ENCODE peak calls at places on chromosomes 5 and 9, in five cellular contexts. One of them, this sample, is unnamed.

GRCh38 chr5:60507687-60508086 is 192.3 kb downstream of the DEPDC1B start:
- DNase-seq in GM12878: no peak
- DNase-seq in HepG2: no peak
- DNase-seq in NT2/D1: no peak
- DNase-seq in K562: no peak
- DNase-seq in this sample: no peak

GRCh38 chr9:127175319-127175715 is 52.9 kb upstream of the ANGPTL2 start:
- DNase-seq in GM12878: no peak
- DNase-seq in HepG2: no peak
- DNase-seq in K562: no peak
- DNase-seq in NT2/D1: no peak
- DNase-seq in this sample: no peak

GRCh38 chr9:121267689-121268597 is at the start of gene GSN:
- DNase-seq in HepG2: peak
- DNase-seq in K562: peak
- DNase-seq in NT2/D1: no peak
- DNase-seq in GM12878: no peak
- DNase-seq in this sample: no peak

GRCh38 chr9:113536166-113536482 is 72.6 kb downstream of the RGS3 start:
- DNase-seq in GM12878: no peak
- DNase-seq in NT2/D1: no peak
- DNase-seq in HepG2: no peak
- DNase-seq in K562: no peak
- DNase-seq in this sample: no peak

GRCh38 chr9:127084071-127085039 is 38.1 kb downstream of the ANGPTL2 start:
- DNase-seq in K562: no peak
- DNase-seq in GM12878: no peak
- DNase-seq in HepG2: no peak
- DNase-seq in NT2/D1: no peak
- DNase-seq in this sample: no peak

GRCh38 chr5:53130206-53130605 is 20.6 kb upstream of the MOCS2 start:
- DNase-seq in GM12878: no peak
- DNase-seq in HepG2: no peak
- DNase-seq in K562: no peak
- DNase-seq in NT2/D1: no peak
- DNase-seq in this sample: no peak

GRCh38 chr5:78908173-78908901 is 76.8 kb downstream of the ARSB start:
- DNase-seq in NT2/D1: no peak
- DNase-seq in HepG2: no peak
- DNase-seq in GM12878: no peak
- DNase-seq in K562: no peak
- DNase-seq in this sample: no peak

GRCh38 chr9:126205260-126205659 is 121.4 kb upstream of the MVB12B start:
- DNase-seq in GM12878: no peak
- DNase-seq in HepG2: no peak
- DNase-seq in K562: no peak
- DNase-seq in NT2/D1: no peak
- DNase-seq in this sample: no peak

GRCh38 chr5:139150359-139150999 is 47.7 kb downstream of the SIL1 start:
- DNase-seq in HepG2: no peak
- DNase-seq in K562: no peak
- DNase-seq in GM12878: no peak
- DNase-seq in NT2/D1: no peak
- DNase-seq in this sample: no peak

GRCh38 chr5:147892696-147893296 is 13.5 kb downstream of the C5orf46 start:
- DNase-seq in NT2/D1: no peak
- DNase-seq in GM12878: no peak
- DNase-seq in HepG2: no peak
- DNase-seq in K562: no peak
- DNase-seq in this sample: peak

GRCh38 chr5:566636-567309 is 42.5 kb upstream of the SLC9A3 start:
- DNase-seq in NT2/D1: no peak
- DNase-seq in K562: no peak
- DNase-seq in HepG2: no peak
- DNase-seq in GM12878: no peak
- DNase-seq in this sample: no peak

GRCh38 chr5:154654484-154655375 is 100.4 kb upstream of the LARP1 start:
- DNase-seq in K562: peak
- DNase-seq in HepG2: no peak
- DNase-seq in GM12878: no peak
- DNase-seq in NT2/D1: no peak
- DNase-seq in this sample: no peak

GRCh38 chr5:82244854-82245635 is 33.1 kb downstream of the RPS23 start:
- DNase-seq in HepG2: peak
- DNase-seq in NT2/D1: no peak
- DNase-seq in GM12878: no peak
- DNase-seq in K562: no peak
- DNase-seq in this sample: no peak

GRCh38 chr5:138805096-138805495 is 51.9 kb downstream of the CTNNA1 start:
- DNase-seq in K562: no peak
- DNase-seq in NT2/D1: no peak
- DNase-seq in GM12878: no peak
- DNase-seq in HepG2: no peak
- DNase-seq in this sample: no peak

GRCh38 chr9:105436753-105437152 is 11.1 kb upstream of the FSD1L start:
- DNase-seq in NT2/D1: no peak
- DNase-seq in K562: no peak
- DNase-seq in GM12878: no peak
- DNase-seq in HepG2: no peak
- DNase-seq in this sample: no peak

GRCh38 chr9:83220737-83221136 is 157.8 kb upstream of the RASEF start:
- DNase-seq in NT2/D1: no peak
- DNase-seq in K562: no peak
- DNase-seq in HepG2: peak
- DNase-seq in GM12878: peak
- DNase-seq in this sample: no peak

GRCh38 chr5:115414406-115415142 is 118.1 kb upstream of the CCDC112 start:
- DNase-seq in K562: no peak
- DNase-seq in GM12878: no peak
- DNase-seq in NT2/D1: no peak
- DNase-seq in HepG2: no peak
- DNase-seq in this sample: no peak

GRCh38 chr9:91734371-91734981 is 215.6 kb downstream of the ROR2 start:
- DNase-seq in K562: peak
- DNase-seq in NT2/D1: peak
- DNase-seq in HepG2: peak
- DNase-seq in GM12878: no peak
- DNase-seq in this sample: peak

GRCh38 chr9:133114886-133115603 is 6.0 kb downstream of the RALGDS start:
- DNase-seq in NT2/D1: no peak
- DNase-seq in HepG2: no peak
- DNase-seq in K562: no peak
- DNase-seq in GM12878: no peak
- DNase-seq in this sample: no peak

GRCh38 chr9:5854032-5854792 is 21.3 kb upstream of the ERMP1 start:
- DNase-seq in GM12878: no peak
- DNase-seq in NT2/D1: no peak
- DNase-seq in HepG2: no peak
- DNase-seq in K562: no peak
- DNase-seq in this sample: no peak

GRCh38 chr5:149309354-149309753 is 35.9 kb upstream of the GRPEL2 start:
- DNase-seq in NT2/D1: no peak
- DNase-seq in GM12878: no peak
- DNase-seq in HepG2: no peak
- DNase-seq in K562: no peak
- DNase-seq in this sample: no peak

GRCh38 chr5:38479315-38479904 is 77.0 kb downstream of the LIFR start:
- DNase-seq in K562: no peak
- DNase-seq in HepG2: no peak
- DNase-seq in GM12878: no peak
- DNase-seq in NT2/D1: no peak
- DNase-seq in this sample: no peak

GRCh38 chr5:179137643-179138567 is 77.7 kb downstream of the ZNF354C start:
- DNase-seq in HepG2: no peak
- DNase-seq in GM12878: no peak
- DNase-seq in K562: no peak
- DNase-seq in NT2/D1: no peak
- DNase-seq in this sample: no peak

GRCh38 chr5:124477002-124477546 is 269.4 kb downstream of the ZNF608 start:
- DNase-seq in GM12878: no peak
- DNase-seq in HepG2: no peak
- DNase-seq in NT2/D1: peak
- DNase-seq in K562: no peak
- DNase-seq in this sample: no peak
- TF ChIP-seq ZNF274 in GM12878: no peak
- TF ChIP-seq ZNF274 in HepG2: no peak
- TF ChIP-seq ZNF274 in NT2/D1: no peak
- TF ChIP-seq ZNF274 in K562: no peak
- TF ChIP-seq ZNF274 in this sample: no peak

GRCh38 chr9:87285183-87285582 is 212.5 kb upstream of the DAPK1 start:
- DNase-seq in GM12878: no peak
- DNase-seq in K562: no peak
- DNase-seq in HepG2: no peak
- DNase-seq in NT2/D1: no peak
- DNase-seq in this sample: no peak
- TF ChIP-seq ZNF274 in GM12878: no peak
- TF ChIP-seq ZNF274 in K562: no peak
- TF ChIP-seq ZNF274 in HepG2: no peak
- TF ChIP-seq ZNF274 in NT2/D1: no peak
- TF ChIP-seq ZNF274 in this sample: no peak

GRCh38 chr5:30667293-30667692 is 526.2 kb upstream of the CDH6 start:
- DNase-seq in HepG2: no peak
- DNase-seq in K562: no peak
- DNase-seq in NT2/D1: no peak
- DNase-seq in GM12878: no peak
- DNase-seq in this sample: no peak
- TF ChIP-seq ZNF274 in HepG2: no peak
- TF ChIP-seq ZNF274 in K562: no peak
- TF ChIP-seq ZNF274 in NT2/D1: no peak
- TF ChIP-seq ZNF274 in GM12878: no peak
- TF ChIP-seq ZNF274 in this sample: no peak

GRCh38 chr5:24141046-24141445 is 503.7 kb downstream of the CDH10 start:
- DNase-seq in NT2/D1: no peak
- DNase-seq in GM12878: no peak
- DNase-seq in K562: no peak
- DNase-seq in HepG2: no peak
- DNase-seq in this sample: no peak

DNA sequence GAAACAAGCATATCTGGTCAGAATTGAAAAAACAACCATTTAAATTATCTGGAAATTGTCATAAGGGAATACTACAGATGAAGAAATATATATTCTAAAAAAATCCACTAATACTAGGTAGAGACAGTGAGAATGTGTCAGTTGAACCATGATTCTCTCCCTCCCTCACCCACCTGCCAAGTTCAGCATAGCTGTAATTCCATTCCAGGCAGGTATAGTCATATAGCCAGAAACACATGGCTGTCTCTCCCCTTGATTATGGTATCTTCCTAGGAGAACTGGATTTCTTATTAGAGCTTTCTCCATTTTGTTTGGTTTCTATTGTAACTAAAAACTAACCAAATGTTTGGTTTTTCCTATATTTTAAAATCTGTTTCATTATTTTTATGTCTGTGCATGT is 509.2 kb downstream of the CDH10 start:
- DNase-seq in GM12878: no peak
- DNase-seq in NT2/D1: no peak
- DNase-seq in K562: no peak
- DNase-seq in HepG2: no peak
- DNase-seq in this sample: no peak
- TF ChIP-seq ZNF274 in GM12878: no peak
- TF ChIP-seq ZNF274 in NT2/D1: no peak
- TF ChIP-seq ZNF274 in K562: no peak
- TF ChIP-seq ZNF274 in HepG2: no peak
- TF ChIP-seq ZNF274 in this sample: no peak

DNA sequence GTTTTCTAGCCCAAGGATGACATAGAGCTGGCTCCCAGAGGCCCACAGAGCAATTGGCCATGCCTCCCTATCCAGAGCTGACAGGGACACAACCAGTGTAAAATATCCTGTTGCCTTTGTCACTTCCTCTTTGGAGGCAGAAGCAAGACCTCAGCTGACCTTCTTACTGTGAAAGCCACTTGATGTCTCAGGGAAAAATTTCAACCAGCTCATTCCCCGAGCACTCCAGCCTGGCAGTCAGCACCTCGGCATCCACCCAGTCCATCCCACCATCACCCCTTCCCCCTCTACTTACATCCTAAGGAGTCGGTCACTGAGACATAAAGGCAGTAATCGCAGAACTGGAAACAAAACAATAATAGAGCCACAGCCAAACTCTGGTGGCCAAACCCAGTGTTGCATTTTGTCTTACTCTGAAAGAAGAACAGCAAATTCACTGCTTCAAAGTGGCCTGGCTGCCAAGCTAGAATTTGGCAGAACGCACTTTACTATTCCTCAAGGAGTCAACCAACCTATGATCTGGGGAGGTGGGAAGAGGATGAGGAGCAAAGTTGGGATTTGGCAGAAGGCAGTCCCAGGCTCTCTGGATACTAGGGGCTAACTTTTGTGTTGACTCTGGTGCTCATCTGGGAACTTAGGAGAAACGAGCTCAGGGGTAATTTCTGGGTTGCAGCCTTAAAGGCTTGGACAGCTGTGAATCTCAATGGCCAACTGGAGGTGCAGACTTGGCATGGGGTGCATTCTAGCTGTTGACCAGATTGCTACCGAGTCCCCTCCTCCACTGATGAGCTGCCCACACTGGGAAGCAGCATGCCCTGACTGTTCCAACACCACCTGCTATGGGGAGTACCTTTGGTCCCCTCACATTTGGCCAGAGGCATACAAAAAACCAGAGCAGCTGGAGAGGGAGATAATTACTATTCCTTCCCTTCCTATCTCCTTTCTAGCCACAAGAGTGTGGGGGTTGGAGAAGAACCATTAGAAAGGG is 13.7 kb downstream of the NIPAL4 start:
- DNase-seq in K562: no peak
- DNase-seq in GM12878: no peak
- DNase-seq in HepG2: no peak
- DNase-seq in NT2/D1: no peak
- DNase-seq in this sample: no peak
- TF ChIP-seq ZNF274 in K562: no peak
- TF ChIP-seq ZNF274 in GM12878: no peak
- TF ChIP-seq ZNF274 in HepG2: no peak
- TF ChIP-seq ZNF274 in NT2/D1: no peak
- TF ChIP-seq ZNF274 in this sample: no peak

GRCh38 chr9:94017939-94018531 is 62.9 kb upstream of the BARX1 start:
- DNase-seq in K562: no peak
- DNase-seq in NT2/D1: no peak
- DNase-seq in HepG2: no peak
- DNase-seq in GM12878: no peak
- DNase-seq in this sample: no peak
- TF ChIP-seq ZNF274 in K562: no peak
- TF ChIP-seq ZNF274 in NT2/D1: no peak
- TF ChIP-seq ZNF274 in HepG2: no peak
- TF ChIP-seq ZNF274 in GM12878: no peak
- TF ChIP-seq ZNF274 in this sample: no peak

GRCh38 chr9:131884222-131884621 is 144.3 kb upstream of the RAPGEF1 start:
- DNase-seq in GM12878: no peak
- DNase-seq in K562: no peak
- DNase-seq in NT2/D1: no peak
- DNase-seq in HepG2: no peak
- DNase-seq in this sample: no peak
- TF ChIP-seq ZNF274 in GM12878: no peak
- TF ChIP-seq ZNF274 in K562: no peak
- TF ChIP-seq ZNF274 in NT2/D1: no peak
- TF ChIP-seq ZNF274 in HepG2: no peak
- TF ChIP-seq ZNF274 in this sample: no peak

DNA sequence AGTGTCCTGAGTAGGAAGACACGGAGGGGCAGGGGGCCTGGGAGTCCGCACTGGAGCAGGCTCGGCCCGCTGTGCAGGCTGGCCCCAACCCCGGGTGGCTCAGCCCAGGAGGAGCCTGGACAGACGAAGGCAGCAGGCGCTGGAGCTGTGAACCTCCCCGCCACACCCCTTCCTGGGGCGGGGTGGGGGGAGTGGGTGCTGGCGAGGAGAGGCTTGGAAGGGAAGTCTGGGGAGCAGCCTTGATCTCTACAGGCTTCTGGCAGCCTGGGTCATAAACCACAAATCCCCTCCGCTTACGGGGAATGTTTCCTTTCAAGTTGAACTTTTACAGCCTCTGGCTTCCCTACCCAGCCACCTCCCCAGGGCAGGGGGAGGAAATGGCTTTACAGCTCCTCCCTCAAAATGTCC is 19.7 kb downstream of the CRB2 start:
- DNase-seq in HepG2: peak
- DNase-seq in K562: peak
- DNase-seq in GM12878: no peak
- DNase-seq in NT2/D1: no peak
- DNase-seq in this sample: no peak
- TF ChIP-seq ZNF274 in HepG2: peak
- TF ChIP-seq ZNF274 in K562: no peak
- TF ChIP-seq ZNF274 in GM12878: no peak
- TF ChIP-seq ZNF274 in NT2/D1: no peak
- TF ChIP-seq ZNF274 in this sample: no peak